ENCODE peak calls at places on chromosomes 4 and X, in five cellular contexts. One of them, this sample, is unnamed.
A peak's percentile ranks its signal among the peaks of the same experiment; 100 is the strongest.

GRCh38 chr4:156547891-156548290 is 423.7 kb downstream of the PDGFC start:
- DNase-seq in CD8-positive, alpha-beta memory T cell: no peak
- DNase-seq in AG08395: peak; percentile 8
- DNase-seq in GM04504: no peak
- DNase-seq in glutamatergic neuron: no peak
- DNase-seq in this sample: no peak

GRCh38 chr4:73311428-73311827 is 52.8 kb upstream of the ANKRD17 start:
- DNase-seq in CD8-positive, alpha-beta memory T cell: no peak
- DNase-seq in AG08395: peak; percentile 13
- DNase-seq in GM04504: no peak
- DNase-seq in glutamatergic neuron: no peak
- DNase-seq in this sample: peak; percentile 7

GRCh38 chr4:105594094-105595010 is 41.9 kb downstream of the ARHGEF38 start:
- DNase-seq in CD8-positive, alpha-beta memory T cell: no peak
- DNase-seq in AG08395: no peak
- DNase-seq in GM04504: no peak
- DNase-seq in glutamatergic neuron: no peak
- DNase-seq in this sample: no peak

GRCh38 chr4:5956285-5957021 is 61.8 kb downstream of the C4orf50 start:
- DNase-seq in CD8-positive, alpha-beta memory T cell: no peak
- DNase-seq in AG08395: no peak
- DNase-seq in GM04504: no peak
- DNase-seq in glutamatergic neuron: peak; percentile 88
- DNase-seq in this sample: peak; percentile 92

GRCh38 chr4:182236186-182236585 is 7.0 kb upstream of the TENM3 start:
- DNase-seq in CD8-positive, alpha-beta memory T cell: no peak
- DNase-seq in AG08395: no peak
- DNase-seq in GM04504: no peak
- DNase-seq in glutamatergic neuron: no peak
- DNase-seq in this sample: no peak

GRCh38 chr4:128551280-128551679 is 258.2 kb upstream of the JADE1 start:
- DNase-seq in CD8-positive, alpha-beta memory T cell: no peak
- DNase-seq in AG08395: no peak
- DNase-seq in GM04504: no peak
- DNase-seq in glutamatergic neuron: no peak
- DNase-seq in this sample: no peak

GRCh38 chr4:72886602-72887001 is 182.9 kb downstream of the COX18 start:
- DNase-seq in CD8-positive, alpha-beta memory T cell: no peak
- DNase-seq in AG08395: peak; percentile 3
- DNase-seq in GM04504: no peak
- DNase-seq in glutamatergic neuron: no peak
- DNase-seq in this sample: no peak

GRCh38 chr4:188941524-188942109 is 802.4 kb downstream of the TRIML1 start:
- DNase-seq in CD8-positive, alpha-beta memory T cell: no peak
- DNase-seq in AG08395: peak; percentile 88
- DNase-seq in GM04504: peak; percentile 90
- DNase-seq in glutamatergic neuron: no peak
- DNase-seq in this sample: no peak

GRCh38 chrX:11509786-11510185 is 155.9 kb downstream of the ARHGAP6 start:
- DNase-seq in CD8-positive, alpha-beta memory T cell: no peak
- DNase-seq in AG08395: no peak
- DNase-seq in GM04504: no peak
- DNase-seq in glutamatergic neuron: no peak
- DNase-seq in this sample: no peak

GRCh38 chr4:72136429-72136828 is 104.6 kb downstream of the NPFFR2 start:
- DNase-seq in CD8-positive, alpha-beta memory T cell: no peak
- DNase-seq in AG08395: no peak
- DNase-seq in GM04504: no peak
- DNase-seq in glutamatergic neuron: no peak
- DNase-seq in this sample: no peak

GRCh38 chrX:100477468-100477867 is 67.4 kb upstream of the PCDH19 start:
- DNase-seq in CD8-positive, alpha-beta memory T cell: no peak
- DNase-seq in AG08395: no peak
- DNase-seq in GM04504: no peak
- DNase-seq in glutamatergic neuron: no peak
- DNase-seq in this sample: no peak

GRCh38 chr4:120557372-120557771 is 365.2 kb downstream of the PRDM5 start:
- DNase-seq in CD8-positive, alpha-beta memory T cell: no peak
- DNase-seq in AG08395: peak; percentile 2
- DNase-seq in GM04504: peak; percentile 3
- DNase-seq in glutamatergic neuron: no peak
- DNase-seq in this sample: no peak

GRCh38 chrX:23554304-23554703 is 113.0 kb upstream of the PRDX4 start:
- DNase-seq in CD8-positive, alpha-beta memory T cell: no peak
- DNase-seq in AG08395: peak; percentile 6
- DNase-seq in GM04504: peak; percentile 6
- DNase-seq in glutamatergic neuron: no peak
- DNase-seq in this sample: peak; percentile 1

GRCh38 chrX:149630681-149631292 is 805 bp downstream of the TMEM185A start:
- DNase-seq in CD8-positive, alpha-beta memory T cell: no peak
- DNase-seq in AG08395: peak; percentile 41
- DNase-seq in GM04504: no peak
- DNase-seq in glutamatergic neuron: peak; percentile 15
- DNase-seq in this sample: no peak

GRCh38 chrX:37825225-37825842 is 22.0 kb downstream of the DYNLT3 start:
- DNase-seq in CD8-positive, alpha-beta memory T cell: peak; percentile 34
- DNase-seq in AG08395: peak; percentile 55
- DNase-seq in GM04504: peak; percentile 13
- DNase-seq in glutamatergic neuron: peak; percentile 43
- DNase-seq in this sample: peak; percentile 47

GRCh38 chrX:9682456-9682855 is 83.2 kb downstream of the GPR143 start:
- DNase-seq in CD8-positive, alpha-beta memory T cell: no peak
- DNase-seq in AG08395: no peak
- DNase-seq in GM04504: no peak
- DNase-seq in glutamatergic neuron: no peak
- DNase-seq in this sample: no peak

GRCh38 chr4:153222790-153223417 is 18.7 kb downstream of the TRIM2 start:
- DNase-seq in CD8-positive, alpha-beta memory T cell: peak; percentile 7
- DNase-seq in AG08395: peak; percentile 61
- DNase-seq in GM04504: no peak
- DNase-seq in glutamatergic neuron: peak; percentile 74
- DNase-seq in this sample: no peak

GRCh38 chr4:37000281-37000680 is 244.3 kb upstream of the NWD2 start:
- DNase-seq in CD8-positive, alpha-beta memory T cell: no peak
- DNase-seq in AG08395: no peak
- DNase-seq in GM04504: no peak
- DNase-seq in glutamatergic neuron: no peak
- DNase-seq in this sample: no peak

GRCh38 chr4:121669163-121669550 is 27.6 kb downstream of the ANXA5 start:
- DNase-seq in CD8-positive, alpha-beta memory T cell: no peak
- DNase-seq in AG08395: peak; percentile 34
- DNase-seq in GM04504: no peak
- DNase-seq in glutamatergic neuron: no peak
- DNase-seq in this sample: no peak

GRCh38 chrX:55593296-55593695 is 29.9 kb upstream of the FOXR2 start:
- DNase-seq in CD8-positive, alpha-beta memory T cell: no peak
- DNase-seq in AG08395: no peak
- DNase-seq in GM04504: no peak
- DNase-seq in glutamatergic neuron: no peak
- DNase-seq in this sample: peak; percentile 93

GRCh38 chr4:178523038-178523437 is 1080.8 kb upstream of the AGA start:
- DNase-seq in CD8-positive, alpha-beta memory T cell: no peak
- DNase-seq in AG08395: no peak
- DNase-seq in GM04504: no peak
- DNase-seq in glutamatergic neuron: no peak
- DNase-seq in this sample: no peak

GRCh38 chr4:116016201-116016600 is 902.8 kb upstream of the NDST4 start:
- DNase-seq in CD8-positive, alpha-beta memory T cell: no peak
- DNase-seq in AG08395: no peak
- DNase-seq in GM04504: no peak
- DNase-seq in glutamatergic neuron: no peak
- DNase-seq in this sample: no peak

GRCh38 chr4:5751073-5751917 is 40.3 kb downstream of the EVC start:
- DNase-seq in CD8-positive, alpha-beta memory T cell: no peak
- DNase-seq in AG08395: peak; percentile 81
- DNase-seq in GM04504: peak; percentile 90
- DNase-seq in glutamatergic neuron: no peak
- DNase-seq in this sample: no peak

GRCh38 chrX:68416592-68416991 is 16.7 kb downstream of the OPHN1 start:
- DNase-seq in CD8-positive, alpha-beta memory T cell: no peak
- DNase-seq in AG08395: no peak
- DNase-seq in GM04504: no peak
- DNase-seq in glutamatergic neuron: no peak
- DNase-seq in this sample: no peak

This sample was measured in NCI-H2227 treated with DMSO at 0.1 percent for 48 hours.